ENCODE peak calls at places on chromosome 5, in five cellular contexts. One of them, this sample, is unnamed. For H3K36me3, the result is how much of the 10 kb centered on the place peaks cover.

GRCh38 chr5:52859619-52860018 is 71.9 kb downstream of the ITGA1 start:
- DNase-seq in GM23338: no peak
- DNase-seq in spleen: no peak
- DNase-seq in mammary epithelial cell: peak
- DNase-seq in DND-41: no peak
- DNase-seq in this sample: no peak

GRCh38 chr5:135456238-135457099 is 4.3 kb upstream of the TIFAB start:
- DNase-seq in GM23338: no peak
- DNase-seq in spleen: peak
- DNase-seq in mammary epithelial cell: peak
- DNase-seq in DND-41: no peak
- DNase-seq in this sample: no peak

GRCh38 chr5:172441262-172441751 is 13.0 kb downstream of the SH3PXD2B start:
- DNase-seq in GM23338: no peak
- DNase-seq in spleen: no peak
- DNase-seq in mammary epithelial cell: no peak
- DNase-seq in DND-41: no peak
- DNase-seq in this sample: no peak

GRCh38 chr5:44396312-44396711 is 7.1 kb upstream of the FGF10 start:
- DNase-seq in GM23338: no peak
- DNase-seq in spleen: no peak
- DNase-seq in mammary epithelial cell: no peak
- DNase-seq in DND-41: no peak
- DNase-seq in this sample: no peak

GRCh38 chr5:126044111-126044668 is 379.0 kb upstream of the GRAMD2B start:
- DNase-seq in GM23338: no peak
- DNase-seq in spleen: no peak
- DNase-seq in mammary epithelial cell: peak
- DNase-seq in DND-41: peak
- DNase-seq in this sample: no peak

GRCh38 chr5:127233590-127233989 is 57.0 kb upstream of the MEGF10 start:
- DNase-seq in GM23338: no peak
- DNase-seq in spleen: no peak
- DNase-seq in mammary epithelial cell: no peak
- DNase-seq in DND-41: no peak
- DNase-seq in this sample: no peak

GRCh38 chr5:136021016-136021405 is 7.8 kb upstream of the TGFBI start:
- DNase-seq in GM23338: no peak
- DNase-seq in spleen: no peak
- DNase-seq in mammary epithelial cell: peak
- DNase-seq in DND-41: no peak
- DNase-seq in this sample: no peak

GRCh38 chr5:126544087-126544740 is 50.8 kb downstream of the ALDH7A1 start:
- DNase-seq in GM23338: peak
- DNase-seq in spleen: no peak
- DNase-seq in mammary epithelial cell: peak
- DNase-seq in DND-41: peak
- DNase-seq in this sample: no peak

GRCh38 chr5:65041296-65042158 is 272.8 kb downstream of the CWC27 start:
- DNase-seq in GM23338: no peak
- DNase-seq in spleen: no peak
- DNase-seq in mammary epithelial cell: no peak
- DNase-seq in DND-41: no peak
- DNase-seq in this sample: no peak

GRCh38 chr5:95963650-95964410 is 2.2 kb upstream of the ELL2 start:
- DNase-seq in GM23338: peak
- DNase-seq in spleen: no peak
- DNase-seq in mammary epithelial cell: peak
- DNase-seq in DND-41: no peak
- DNase-seq in this sample: no peak

GRCh38 chr5:159543326-159543725 is 213.0 kb upstream of the IL12B start:
- DNase-seq in GM23338: no peak
- DNase-seq in spleen: no peak
- DNase-seq in mammary epithelial cell: no peak
- DNase-seq in DND-41: no peak
- DNase-seq in this sample: no peak

GRCh38 chr5:135208555-135209494 is 174.8 kb upstream of the PITX1 start:
- DNase-seq in GM23338: peak
- DNase-seq in spleen: peak
- DNase-seq in mammary epithelial cell: peak
- DNase-seq in DND-41: no peak
- DNase-seq in this sample: no peak

GRCh38 chr5:12272389-12272788 is 368.1 kb upstream of the CTNND2 start:
- DNase-seq in GM23338: peak
- DNase-seq in spleen: no peak
- DNase-seq in mammary epithelial cell: no peak
- DNase-seq in DND-41: no peak
- DNase-seq in this sample: no peak

DNA sequence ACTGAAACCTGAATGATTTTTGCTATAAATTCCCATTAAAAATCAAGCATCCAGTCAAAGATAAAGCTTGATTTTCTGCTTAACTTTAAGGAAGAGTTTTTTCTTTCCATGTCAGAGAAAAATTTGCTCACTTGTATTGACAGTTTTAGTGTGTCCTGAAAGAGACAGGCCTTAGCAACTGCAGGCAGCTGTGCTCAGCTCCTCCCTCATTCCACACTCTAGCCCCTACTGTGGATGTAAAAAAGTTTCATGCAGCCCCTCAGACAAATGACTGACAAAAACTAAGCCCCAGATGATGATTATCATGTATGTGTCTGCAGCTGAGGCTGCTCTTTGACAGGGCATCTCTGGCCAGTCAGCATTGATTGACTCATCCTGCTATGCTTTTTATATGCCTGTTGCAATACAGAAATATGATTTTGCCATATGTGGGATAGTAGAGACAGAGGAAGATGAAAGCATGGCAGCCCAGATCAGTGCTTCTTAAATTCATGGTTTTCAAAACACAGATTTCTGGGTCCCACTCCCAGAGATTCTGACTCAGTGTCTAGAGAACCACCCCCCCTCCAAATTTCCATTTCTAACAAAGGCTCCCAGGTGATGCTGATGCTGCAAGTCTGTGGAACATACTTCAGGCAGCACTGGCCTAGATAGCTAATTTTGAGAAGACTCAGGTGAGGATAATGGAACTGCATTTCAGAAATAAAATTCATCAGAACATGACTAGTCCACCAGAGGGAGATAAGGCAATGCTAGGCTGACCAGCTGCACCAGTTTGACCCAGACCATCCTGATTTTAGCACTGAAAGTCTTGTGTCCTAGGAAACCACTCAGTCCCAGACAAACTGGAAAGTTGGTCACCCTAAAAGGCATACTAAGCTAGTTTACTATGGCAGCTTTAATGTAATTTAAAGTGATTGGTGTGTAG is 298.7 kb upstream of the KCNN2 start:
- DNase-seq in GM23338: no peak
- DNase-seq in spleen: no peak
- DNase-seq in mammary epithelial cell: no peak
- DNase-seq in DND-41: no peak
- DNase-seq in this sample: no peak
- TF ChIP-seq CTCF in GM23338: peak
- TF ChIP-seq CTCF in spleen: no peak
- TF ChIP-seq CTCF in mammary epithelial cell: no peak
- TF ChIP-seq CTCF in DND-41: no peak
- TF ChIP-seq CTCF in this sample: no peak

GRCh38 chr5:138188632-138189031 is 9.7 kb downstream of the KIF20A start:
- DNase-seq in GM23338: no peak
- DNase-seq in spleen: no peak
- DNase-seq in mammary epithelial cell: no peak
- DNase-seq in DND-41: no peak
- DNase-seq in this sample: no peak
- H3K36me3 ChIP-seq in GM23338: half or more
- H3K36me3 ChIP-seq in spleen: half or more
- H3K36me3 ChIP-seq in mammary epithelial cell: half or more
- H3K36me3 ChIP-seq in DND-41: half or more
- H3K36me3 ChIP-seq in this sample: under half

DNA sequence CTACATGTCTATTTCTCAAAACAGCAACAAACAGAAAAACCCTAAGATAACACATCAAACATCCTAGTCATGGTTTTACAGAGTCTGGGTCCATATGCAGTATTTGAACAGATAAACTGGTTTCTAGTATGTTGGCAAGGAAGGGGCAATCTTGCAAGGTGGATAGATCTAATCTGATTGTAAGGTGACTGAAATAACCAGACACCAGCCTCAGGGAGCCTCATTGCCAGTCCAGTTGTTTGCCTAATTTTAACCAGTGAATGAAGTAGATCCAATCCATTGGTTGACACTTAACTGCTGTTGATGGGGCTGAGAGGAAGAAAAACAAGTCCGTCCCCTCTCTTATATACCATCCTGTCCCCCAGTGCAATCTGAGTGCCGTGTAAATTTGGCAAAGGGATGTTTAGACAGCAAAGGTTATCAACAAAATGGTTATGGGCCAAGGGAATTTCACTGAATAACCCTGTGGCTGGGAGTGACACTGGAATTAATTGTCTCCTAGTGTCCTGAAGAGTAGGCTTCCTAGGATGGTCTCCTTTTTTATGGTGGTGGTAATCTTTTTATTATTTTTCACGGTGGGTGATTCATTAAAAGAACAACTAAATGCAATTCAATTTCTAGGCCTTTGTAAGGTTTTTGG is 244.1 kb downstream of the PIK3R1 start:
- DNase-seq in GM23338: no peak
- DNase-seq in spleen: no peak
- DNase-seq in mammary epithelial cell: no peak
- DNase-seq in DND-41: no peak
- DNase-seq in this sample: no peak
- TF ChIP-seq CTCF in GM23338: no peak
- TF ChIP-seq CTCF in spleen: no peak
- TF ChIP-seq CTCF in mammary epithelial cell: no peak
- TF ChIP-seq CTCF in DND-41: no peak
- TF ChIP-seq CTCF in this sample: no peak

DNA sequence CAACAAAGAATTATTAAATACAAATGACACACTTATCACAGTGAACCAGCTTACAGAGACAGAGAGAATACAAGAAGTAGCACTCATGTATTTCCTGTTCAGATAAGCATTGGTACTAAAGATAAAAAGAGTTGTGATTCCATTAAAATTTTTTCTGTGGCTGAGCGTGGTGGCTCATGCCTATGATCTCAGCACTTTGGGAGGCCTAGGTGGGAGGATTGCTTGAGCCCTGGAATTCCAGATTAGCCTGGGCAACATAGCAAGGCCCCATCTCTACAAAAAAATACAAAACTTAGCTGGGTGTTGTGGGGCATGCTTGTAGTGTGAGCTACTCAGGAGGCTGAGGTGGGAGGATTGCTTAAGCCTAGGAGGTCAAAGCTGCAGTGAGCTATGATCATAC is 32.9 kb downstream of the FCHO2 start:
- DNase-seq in GM23338: no peak
- DNase-seq in spleen: no peak
- DNase-seq in mammary epithelial cell: no peak
- DNase-seq in DND-41: no peak
- DNase-seq in this sample: no peak
- H3K36me3 ChIP-seq in GM23338: under half
- H3K36me3 ChIP-seq in spleen: under half
- H3K36me3 ChIP-seq in mammary epithelial cell: under half
- H3K36me3 ChIP-seq in DND-41: under half
- H3K36me3 ChIP-seq in this sample: under half

DNA sequence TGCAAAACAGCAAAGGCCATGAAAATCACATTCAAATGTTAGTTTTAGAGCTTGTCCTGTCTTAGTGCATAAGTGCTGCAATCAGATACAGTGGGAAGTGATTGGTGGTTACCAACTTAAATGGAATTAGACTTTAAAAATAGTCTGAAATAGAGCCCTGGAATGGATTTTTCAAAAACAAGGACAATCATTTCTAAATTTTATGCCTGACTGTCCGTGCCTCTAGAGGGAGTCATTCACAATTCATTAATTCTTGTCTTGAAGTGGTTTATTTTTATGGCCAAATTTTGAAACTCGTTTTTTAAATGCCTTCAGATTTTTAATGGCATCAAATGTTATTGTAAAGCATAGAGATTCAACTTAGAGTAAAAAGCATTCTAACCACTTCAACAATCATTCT is 561.8 kb upstream of the DAB2 start:
- DNase-seq in GM23338: no peak
- DNase-seq in spleen: no peak
- DNase-seq in mammary epithelial cell: no peak
- DNase-seq in DND-41: no peak
- DNase-seq in this sample: no peak
- TF ChIP-seq CTCF in GM23338: no peak
- TF ChIP-seq CTCF in spleen: no peak
- TF ChIP-seq CTCF in mammary epithelial cell: peak
- TF ChIP-seq CTCF in DND-41: peak
- TF ChIP-seq CTCF in this sample: peak

This sample was measured in GM06990.